ENCODE peak calls at places on chromosomes 7 and 10, in nine cellular contexts. O is body of pancreas; N is fibroblast of lung; A is heart right ventricle; U is GM12878; I is CD8-positive, alpha-beta T cell; S is A549; F is gastrocnemius medialis; W is psoas muscle. T is an unnamed sample. For H3K4me1, the result is how much of the 10 kb centered on the place peaks cover.

GRCh38 chr10:119190353-119190752 is 11.7 kb upstream of the PRDX3 start:
- DNase-seq in W (no peak), I (no peak), F (peak), O (no peak), U (no peak), A (no peak), N (peak), S (peak), T (no peak)

GRCh38 chr7:114857605-114858004 is 64.3 kb upstream of the MDFIC start:
- DNase-seq in S (no peak), O (no peak), F (no peak), W (no peak), U (no peak), N (no peak), I (no peak), A (no peak), T (no peak)

GRCh38 chr7:37092548-37092947 is 356.1 kb downstream of the ELMO1 start:
- DNase-seq in F (peak), U (no peak), W (no peak), S (no peak), I (no peak), A (no peak), O (no peak), N (no peak), T (no peak)

GRCh38 chr7:19119372-19119771 is 1.9 kb upstream of the TWIST1 start:
- DNase-seq in A (no peak), I (no peak), F (no peak), O (no peak), N (no peak), S (no peak), U (no peak), W (no peak), T (no peak)

GRCh38 chr10:17385066-17385465 is 69.3 kb downstream of the ST8SIA6 start:
- DNase-seq in F (no peak), S (no peak), A (no peak), I (no peak), W (no peak), U (no peak), N (no peak), O (no peak), T (no peak)

GRCh38 chr7:69599211-69599878 is 1.1 kb downstream of the AUTS2 start:
- DNase-seq in U (no peak), I (no peak), N (peak), F (no peak), W (no peak), A (peak), S (peak), O (peak), T (no peak)

GRCh38 chr10:26269754-26270153 is 53.2 kb downstream of the GAD2 start:
- DNase-seq in N (peak), F (no peak), S (peak), W (no peak), I (no peak), U (no peak), A (no peak), O (no peak), T (no peak)

GRCh38 chr7:38452615-38453014 is 178.6 kb downstream of the AMPH start:
- DNase-seq in S (no peak), U (no peak), O (no peak), A (no peak), I (no peak), F (no peak), W (no peak), N (peak), T (no peak)

GRCh38 chr7:96973986-96974385 is 31.4 kb upstream of the DLX6 start:
- DNase-seq in U (no peak), A (no peak), S (no peak), O (no peak), I (no peak), N (peak), F (no peak), W (no peak), T (no peak)

GRCh38 chr7:130897515-130898419 is 163.8 kb upstream of the KLF14 start:
- DNase-seq in U (peak), O (no peak), A (no peak), F (peak), S (no peak), I (no peak), W (no peak), N (no peak), T (no peak)

GRCh38 chr7:45962861-45963260 is 41.8 kb upstream of the IGFBP3 start:
- DNase-seq in F (no peak), S (no peak), A (no peak), W (no peak), U (no peak), I (no peak), N (no peak), O (no peak), T (no peak)

GRCh38 chr10:71631007-71631859 is 88.3 kb downstream of the C10orf105 start:
- DNase-seq in O (no peak), W (no peak), F (no peak), U (no peak), S (no peak), A (no peak), N (no peak), I (no peak), T (no peak)

GRCh38 chr10:103838851-103839512 is 16.4 kb downstream of the SH3PXD2A start:
- DNase-seq in W (no peak), I (no peak), O (no peak), S (no peak), N (no peak), A (no peak), U (no peak), F (no peak), T (no peak)

GRCh38 chr10:33376976-33377657 is 42.6 kb upstream of the NRP1 start:
- DNase-seq in W (no peak), N (peak), F (no peak), A (no peak), S (no peak), U (no peak), O (no peak), I (no peak), T (no peak)

GRCh38 chr10:50375051-50375452 is 123.7 kb upstream of the ASAH2 start:
- DNase-seq in S (no peak), N (no peak), A (no peak), W (no peak), F (no peak), O (no peak), U (no peak), I (no peak), T (no peak)

DNA sequence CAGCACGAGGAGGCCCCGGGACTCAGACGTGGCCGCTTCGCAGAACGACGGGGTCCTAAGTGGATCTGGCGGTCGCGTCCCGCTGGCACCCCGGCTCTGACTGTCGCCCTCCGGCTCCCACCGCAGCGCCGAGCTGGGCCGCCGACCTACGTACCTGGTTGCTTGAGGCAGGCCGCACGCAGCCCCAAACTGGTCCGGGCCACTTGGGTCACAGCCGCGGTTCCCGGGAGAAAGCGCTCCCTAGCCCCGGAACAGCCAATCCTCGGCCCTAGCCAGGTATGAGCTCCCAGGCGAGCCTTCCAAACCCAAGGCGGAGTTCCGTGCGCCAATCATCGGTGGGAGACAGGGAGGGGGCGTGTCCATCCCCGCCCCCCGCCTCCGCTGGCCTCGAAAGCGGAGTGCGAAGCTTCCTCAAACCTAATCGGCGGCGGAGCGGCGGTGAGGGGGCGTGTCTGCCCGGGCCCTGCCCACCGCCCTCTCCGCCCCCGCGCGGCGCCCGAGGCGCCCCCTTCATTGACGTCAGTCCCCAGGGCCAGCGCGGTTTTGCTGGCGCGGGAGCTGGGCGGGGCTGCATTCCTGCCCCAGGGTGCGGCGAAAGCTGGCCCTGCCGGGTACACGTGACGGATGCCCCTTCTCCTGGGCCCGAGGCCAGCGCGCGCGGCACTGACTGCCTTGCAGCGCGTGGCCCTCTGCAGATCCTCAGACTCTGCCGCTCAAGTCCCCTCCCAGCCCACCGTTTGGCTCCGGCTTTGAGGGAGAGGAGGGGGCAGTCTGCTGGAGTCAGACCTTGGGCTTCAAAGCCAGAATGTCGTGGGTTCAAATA is at the start of gene AVPI1:
- DNase-seq in N (peak), U (peak), F (peak), S (peak), I (peak), O (peak), W (peak), A (peak), T (peak)
- TF ChIP-seq CTCF in N (no peak), U (no peak), F (no peak), S (no peak), I (no peak), O (no peak), W (no peak), A (no peak), T (no peak)

GRCh38 chr10:95908450-95908849 is 675 bp downstream of the CC2D2B start:
- DNase-seq in U (no peak), A (no peak), O (no peak), I (no peak), F (no peak), S (no peak), N (no peak), W (no peak), T (no peak)
- H3K4me3 ChIP-seq in U (peak), A (peak), O (no peak), I (no peak), F (peak), S (no peak), N (peak), W (peak), T (no peak)

GRCh38 chr10:3400368-3400767 is 227.8 kb upstream of the PITRM1 start:
- DNase-seq in U (no peak), N (peak), O (no peak), S (no peak), W (no peak), A (no peak), I (no peak), F (no peak), T (no peak)
- H3K4me1 ChIP-seq in U (under half), N (under half), O (under half), S (under half), W (under half), A (under half), I (under half), F (under half), T (under half)

GRCh38 chr7:33673029-33673700 is 232.2 kb upstream of the BMPER start:
- DNase-seq in W (no peak), N (no peak), F (no peak), S (no peak), U (no peak), O (no peak), A (no peak), I (no peak), T (no peak)
- TF ChIP-seq CTCF in W (no peak), N (no peak), F (no peak), S (no peak), U (no peak), O (no peak), A (no peak), I (no peak), T (no peak)

T was measured in prostate gland.